ENCODE peak calls at places on chromosome 16, in six cellular contexts. D is sciatic nerve; Z is T-helper 2 cell treated with Interferon-gamma antibody and Interleukin-4, amounts not matched to agents 5 μg/mL and 100 μg/mL, for 36 hours; C is left cardiac atrium; S is DND-41; J is lower leg skin. T is an unnamed sample.

GRCh38 chr16:72921106-72921505 is 126.8 kb downstream of the ZFHX3 start:
- DNase-seq in D (no peak), Z (peak; percentile 4), C (no peak), S (peak; percentile 83), J (no peak), T (no peak)

GRCh38 chr16:50625374-50625773 is 55.7 kb downstream of the SNX20 start:
- DNase-seq in D (no peak), Z (no peak), C (no peak), S (no peak), J (no peak), T (no peak)

GRCh38 chr16:11535494-11535893 is 51.2 kb downstream of the LITAF start:
- DNase-seq in D (no peak), Z (no peak), C (no peak), S (no peak), J (no peak), T (no peak)

GRCh38 chr16:55825115-55825728 is 7.7 kb downstream of the CES1 start:
- DNase-seq in D (no peak), Z (no peak), C (no peak), S (no peak), J (no peak), T (no peak)

GRCh38 chr16:79980650-79981521 is 380.3 kb upstream of the MAF start:
- DNase-seq in D (peak; percentile 63), Z (no peak), C (no peak), S (no peak), J (no peak), T (no peak)

GRCh38 chr16:48113471-48113870 is 42.3 kb downstream of the ABCC12 start:
- DNase-seq in D (no peak), Z (no peak), C (no peak), S (no peak), J (no peak), T (no peak)

GRCh38 chr16:30986129-30986991 is 1.4 kb downstream of the HSD3B7 start:
- DNase-seq in D (no peak), Z (no peak), C (no peak), S (no peak), J (no peak), T (no peak)

GRCh38 chr16:81485225-81485624 is 40.6 kb downstream of the CMIP start:
- DNase-seq in D (no peak), Z (no peak), C (no peak), S (no peak), J (no peak), T (no peak)

GRCh38 chr16:11349599-11350276 is 4.5 kb downstream of the RMI2 start:
- DNase-seq in D (peak; percentile 79), Z (no peak), C (peak; percentile 55), S (no peak), J (peak; percentile 96), T (no peak)

GRCh38 chr16:81405702-81406113 is 38.9 kb upstream of the CMIP start:
- DNase-seq in D (no peak), Z (no peak), C (no peak), S (no peak), J (no peak), T (no peak)

GRCh38 chr16:67393111-67393789 is at the start of gene TPPP3:
- DNase-seq in D (peak; percentile 93), Z (peak; percentile 35), C (peak; percentile 95), S (no peak), J (peak; percentile 97), T (no peak)

GRCh38 chr16:86483-86952 is 8.5 kb downstream of the MPG start:
- DNase-seq in D (no peak), Z (no peak), C (no peak), S (no peak), J (no peak), T (no peak)

T was measured in T-helper 9 cell.